ENCODE peak calls at places on chromosome 1, in seven cellular contexts. M is GM12892, B is SK-N-SH, K is GM12878, Z is HepG2, F is K562, H is H1. U is an unnamed sample.

GRCh38 chr1:10860682-10861081 is 64.2 kb upstream of the CASZ1 start:
- DNase-seq in Z (no peak), H (no peak), F (no peak), K (no peak), B (no peak), M (no peak), U (no peak)

GRCh38 chr1:84598846-84599741 is 24.9 kb upstream of the CTBS start:
- DNase-seq in F (no peak), H (no peak), Z (no peak), K (peak; percentile 51), M (no peak), B (no peak), U (no peak)

GRCh38 chr1:22075718-22076117 is 23.2 kb downstream of the CDC42 start:
- DNase-seq in K (no peak), Z (no peak), M (no peak), B (no peak), H (no peak), F (no peak), U (no peak)

GRCh38 chr1:216111842-216112241 is 311.4 kb downstream of the USH2A start:
- DNase-seq in K (no peak), M (no peak), Z (no peak), F (no peak), B (no peak), H (no peak), U (no peak)

GRCh38 chr1:225845633-225846259 is 35.8 kb downstream of the EPHX1 start:
- DNase-seq in M (no peak), K (no peak), H (peak; percentile 82), B (peak; percentile 85), F (peak; percentile 78), Z (peak; percentile 71), U (peak; percentile 44)

GRCh38 chr1:50976111-50976889 is 6.3 kb downstream of the CDKN2C start:
- DNase-seq in F (peak; percentile 61), Z (no peak), K (no peak), M (no peak), H (no peak), B (no peak), U (no peak)

GRCh38 chr1:9942399-9942938 is 722 bp downstream of the LZIC start:
- DNase-seq in K (peak; percentile 55), Z (peak; percentile 58), H (no peak), B (peak; percentile 66), F (peak; percentile 64), M (peak; percentile 31), U (no peak)

GRCh38 chr1:3663999-3664699 is 11.8 kb downstream of the TP73 start:
- DNase-seq in M (no peak), H (no peak), Z (no peak), F (no peak), K (no peak), B (no peak), U (no peak)

GRCh38 chr1:54989473-54989872 is 9.0 kb downstream of the TMEM61 start:
- DNase-seq in F (no peak), H (no peak), K (no peak), Z (no peak), M (no peak), B (no peak), U (no peak)

GRCh38 chr1:11571906-11572616 is 82.2 kb downstream of the FBXO2 start:
- DNase-seq in K (no peak), F (peak; percentile 60), Z (peak; percentile 10), M (no peak), B (no peak), H (peak; percentile 34), U (no peak)

GRCh38 chr1:174788981-174789380 is 210.8 kb upstream of the CACYBP start:
- DNase-seq in F (peak; percentile 34), B (no peak), K (no peak), H (no peak), M (no peak), Z (no peak), U (no peak)

GRCh38 chr1:164562947-164563346 is 4.0 kb downstream of the PBX1 start:
- DNase-seq in M (no peak), H (no peak), Z (no peak), B (no peak), F (no peak), K (no peak), U (no peak)

DNA sequence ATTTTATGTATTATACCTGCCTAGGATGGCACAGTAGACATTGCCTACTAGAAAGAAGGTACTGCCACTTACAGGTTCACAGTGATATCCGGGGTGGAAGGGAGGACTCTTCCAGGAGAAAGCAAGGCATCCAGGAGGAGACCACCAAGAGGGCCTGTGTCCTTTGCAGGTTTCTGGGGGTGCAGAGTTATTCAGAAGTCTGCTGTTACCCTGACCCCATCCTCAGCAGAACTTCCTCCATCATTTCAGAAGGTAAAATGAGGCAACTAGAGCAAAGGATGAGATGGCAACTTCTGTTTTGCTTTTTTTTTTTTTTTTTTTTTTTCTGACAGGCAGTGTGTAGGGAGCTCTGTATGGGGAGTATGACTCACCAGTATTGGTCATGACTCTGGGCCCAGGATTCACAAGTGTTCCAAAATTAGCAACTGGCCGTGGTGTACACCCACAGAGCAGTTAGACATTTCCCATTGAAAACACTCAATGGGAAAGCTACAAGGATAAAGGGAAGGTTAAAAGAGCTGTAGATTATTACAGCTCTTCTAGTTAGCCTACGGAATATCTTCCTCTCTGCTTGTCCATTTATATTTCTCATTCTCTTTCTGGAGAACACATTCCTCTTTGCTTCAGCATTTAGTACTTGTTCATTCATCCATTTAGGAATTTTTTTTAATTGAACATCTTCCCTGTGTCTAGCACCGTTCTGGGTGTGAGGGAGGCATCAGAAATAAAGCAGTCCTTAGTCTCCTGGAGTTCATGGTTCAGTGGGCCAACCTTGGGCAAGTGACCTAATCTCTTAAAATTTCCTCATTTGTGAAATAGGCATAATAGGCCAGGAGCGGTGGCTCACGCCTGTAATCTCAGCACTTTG is 50.5 kb upstream of the PPP2R5A start:
- DNase-seq in K (no peak), F (peak; percentile 90), H (no peak), B (peak; percentile 12), M (no peak), Z (peak; percentile 32), U (no peak)
- TF ChIP-seq POLR2AphosphoS5 in K (no peak), F (peak; percentile 19), H (no peak), B (no peak), M (no peak), Z (no peak), U (no peak)

GRCh38 chr1:241742084-241742483 is 90.0 kb downstream of the WDR64 start:
- DNase-seq in K (no peak), M (no peak), H (no peak), F (no peak), B (no peak), Z (no peak), U (no peak)
- TF ChIP-seq TAF1 in K (no peak), M (no peak), H (no peak), F (no peak), B (no peak), Z (no peak), U (no peak)

DNA sequence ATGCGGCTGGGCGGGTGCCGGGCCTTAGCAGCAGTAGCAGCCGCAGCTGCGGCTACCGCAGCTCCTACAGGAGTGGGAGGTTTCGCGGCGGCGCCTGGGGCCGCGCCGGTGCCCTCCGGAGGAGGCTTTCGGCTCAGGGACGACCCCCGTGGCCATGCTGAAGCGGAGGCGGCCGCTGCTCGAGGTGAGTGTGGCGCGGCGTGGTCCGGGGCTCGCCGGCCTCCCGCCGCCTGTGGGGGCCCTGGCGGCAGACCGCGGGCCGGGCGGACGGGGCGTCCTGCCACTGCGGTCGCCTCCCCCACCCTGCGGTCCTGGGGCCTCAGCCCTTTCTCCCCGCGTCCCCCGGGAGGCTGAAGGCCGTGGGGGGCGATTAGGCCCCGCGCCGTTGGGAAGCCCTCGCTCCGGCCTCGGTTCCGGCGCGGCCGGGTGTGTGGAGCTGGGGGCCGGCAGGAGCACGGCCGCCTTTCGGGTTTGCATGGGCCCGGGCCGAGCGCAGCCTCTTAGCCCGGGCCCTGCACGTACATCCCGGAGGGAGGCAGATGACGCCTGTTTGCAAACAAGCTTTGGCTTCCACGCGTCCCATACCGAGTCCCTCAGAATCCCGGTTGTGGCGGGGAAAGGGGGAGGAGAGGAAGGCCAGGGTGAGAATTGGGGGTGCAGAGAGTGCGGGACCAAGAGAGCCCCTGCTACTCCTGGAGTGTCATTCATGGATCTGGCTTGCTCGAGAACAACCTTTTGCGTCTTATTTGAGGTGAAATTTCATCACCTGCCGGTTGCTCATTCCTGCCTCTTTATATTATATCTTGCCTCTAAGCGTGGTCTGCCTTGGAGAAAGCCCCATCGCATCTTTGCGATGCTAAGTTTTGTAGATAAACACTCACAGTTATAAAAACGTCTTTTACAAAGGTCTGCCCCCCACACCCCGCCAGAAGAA is 598 bp downstream of the ZFYVE9 start:
- DNase-seq in K (no peak), M (peak; percentile 32), F (peak; percentile 69), Z (peak; percentile 39), H (peak; percentile 19), B (peak; percentile 82), U (peak; percentile 32)
- TF ChIP-seq POLR2AphosphoS5 in K (no peak), M (no peak), F (no peak), Z (no peak), H (no peak), B (no peak), U (no peak)

GRCh38 chr1:181314959-181315358 is 168.4 kb upstream of the CACNA1E start:
- DNase-seq in F (no peak), M (no peak), K (no peak), Z (no peak), B (no peak), H (no peak), U (no peak)
- TF ChIP-seq TAF1 in F (no peak), M (no peak), K (no peak), Z (no peak), B (no peak), H (no peak), U (no peak)

GRCh38 chr1:72362538-72362937 is 80.2 kb upstream of the NEGR1 start:
- DNase-seq in H (no peak), F (no peak), M (no peak), K (no peak), B (no peak), Z (no peak), U (no peak)
- TF ChIP-seq POLR2AphosphoS5 in H (no peak), F (no peak), M (no peak), K (no peak), B (no peak), Z (no peak), U (no peak)

DNA sequence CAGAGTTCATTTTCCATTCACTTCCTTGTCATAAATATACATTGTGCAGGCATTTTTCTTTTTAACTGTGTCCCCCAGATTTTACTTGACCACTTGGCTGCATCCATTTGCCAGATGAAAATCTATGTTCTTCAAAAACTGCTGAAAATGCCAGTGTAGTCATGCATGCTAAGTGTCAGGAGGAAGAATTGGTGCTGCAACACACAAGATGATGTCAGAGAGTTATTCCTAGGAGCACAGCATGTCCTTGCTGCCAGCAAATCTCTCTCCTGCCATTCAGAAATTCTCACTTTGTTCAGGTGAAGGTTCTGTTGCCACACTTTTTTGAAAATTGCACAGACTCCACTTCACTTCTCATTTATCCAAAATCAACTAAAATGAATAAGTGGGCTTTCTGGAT is 106.4 kb upstream of the MAGI3 start:
- DNase-seq in B (no peak), H (no peak), Z (no peak), F (no peak), K (no peak), M (no peak), U (no peak)
- TF ChIP-seq TAF1 in B (no peak), H (no peak), Z (no peak), F (no peak), K (no peak), M (no peak), U (no peak)

DNA sequence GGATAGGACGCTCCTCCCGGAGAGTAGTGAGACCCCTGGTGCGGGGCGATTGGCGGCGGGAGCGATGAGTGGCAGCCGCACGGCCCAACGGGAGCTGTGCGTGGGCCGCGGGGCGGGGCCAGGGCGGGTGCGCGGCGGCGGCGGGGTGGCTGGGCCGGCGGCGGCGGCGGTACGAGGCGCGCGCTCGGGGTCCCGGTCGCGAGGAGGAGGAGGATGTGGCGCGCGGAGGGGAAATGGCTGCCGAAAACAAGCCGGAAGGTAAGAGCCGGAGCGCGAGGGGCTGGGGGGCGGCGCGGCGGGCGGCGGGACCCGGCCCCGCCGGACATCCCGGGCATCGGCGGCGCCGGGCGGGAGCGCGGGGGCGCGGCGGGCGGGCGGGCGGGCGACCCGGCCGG is at the start of gene CAMTA1:
- DNase-seq in H (no peak), K (no peak), Z (no peak), M (peak; percentile 96), F (no peak), B (peak; percentile 98), U (no peak)
- TF ChIP-seq POLR2AphosphoS5 in H (no peak), K (no peak), Z (no peak), M (no peak), F (no peak), B (no peak), U (no peak)